ENCODE peak calls at places on chromosomes 16 and 17, in eight cellular contexts. One of them, this sample, is unnamed.

GRCh38 chr17:11693284-11693683 is 95.0 kb downstream of the DNAH9 start:
- DNase-seq in cardiac muscle cell: no peak
- DNase-seq in NB4: no peak
- DNase-seq in colonic mucosa: no peak
- DNase-seq in pons: no peak
- DNase-seq in nephron progenitor cell: no peak
- DNase-seq in NCI-H1417: no peak
- DNase-seq in HT-29: no peak
- DNase-seq in this sample: no peak

GRCh38 chr17:77959216-77959925 is 868 bp downstream of the TNRC6C start:
- DNase-seq in cardiac muscle cell: peak
- DNase-seq in NB4: peak
- DNase-seq in colonic mucosa: no peak
- DNase-seq in pons: no peak
- DNase-seq in nephron progenitor cell: peak
- DNase-seq in NCI-H1417: peak
- DNase-seq in HT-29: no peak
- DNase-seq in this sample: peak

GRCh38 chr17:48995871-48996695 is 1.1 kb upstream of the IGF2BP1 start:
- DNase-seq in cardiac muscle cell: no peak
- DNase-seq in NB4: peak
- DNase-seq in colonic mucosa: no peak
- DNase-seq in pons: no peak
- DNase-seq in nephron progenitor cell: peak
- DNase-seq in NCI-H1417: peak
- DNase-seq in HT-29: no peak
- DNase-seq in this sample: peak

GRCh38 chr17:65229596-65229995 is 92.4 kb downstream of the RGS9 start:
- DNase-seq in cardiac muscle cell: no peak
- DNase-seq in NB4: no peak
- DNase-seq in colonic mucosa: no peak
- DNase-seq in pons: no peak
- DNase-seq in nephron progenitor cell: no peak
- DNase-seq in NCI-H1417: no peak
- DNase-seq in HT-29: no peak
- DNase-seq in this sample: no peak

GRCh38 chr16:70589998-70590471 is 56.3 kb upstream of the IL34 start:
- DNase-seq in cardiac muscle cell: peak
- DNase-seq in NB4: no peak
- DNase-seq in colonic mucosa: no peak
- DNase-seq in pons: no peak
- DNase-seq in nephron progenitor cell: no peak
- DNase-seq in NCI-H1417: no peak
- DNase-seq in HT-29: no peak
- DNase-seq in this sample: peak

GRCh38 chr17:10198509-10199249 is at the start of gene GAS7:
- DNase-seq in cardiac muscle cell: peak
- DNase-seq in NB4: peak
- DNase-seq in colonic mucosa: peak
- DNase-seq in pons: no peak
- DNase-seq in nephron progenitor cell: peak
- DNase-seq in NCI-H1417: no peak
- DNase-seq in HT-29: no peak
- DNase-seq in this sample: peak

GRCh38 chr17:79196913-79197312 is 122.3 kb downstream of the ENGASE start:
- DNase-seq in cardiac muscle cell: no peak
- DNase-seq in NB4: no peak
- DNase-seq in colonic mucosa: no peak
- DNase-seq in pons: no peak
- DNase-seq in nephron progenitor cell: no peak
- DNase-seq in NCI-H1417: no peak
- DNase-seq in HT-29: no peak
- DNase-seq in this sample: no peak

GRCh38 chr17:54968259-54968953 is at the start of the genes COX11 and STXBP4:
- DNase-seq in cardiac muscle cell: peak
- DNase-seq in NB4: peak
- DNase-seq in colonic mucosa: peak
- DNase-seq in pons: peak
- DNase-seq in nephron progenitor cell: peak
- DNase-seq in NCI-H1417: peak
- DNase-seq in HT-29: peak
- DNase-seq in this sample: peak

GRCh38 chr17:7929158-7930029 is at the start of gene KCNAB3:
- DNase-seq in cardiac muscle cell: peak
- DNase-seq in NB4: no peak
- DNase-seq in colonic mucosa: no peak
- DNase-seq in pons: peak
- DNase-seq in nephron progenitor cell: peak
- DNase-seq in NCI-H1417: no peak
- DNase-seq in HT-29: no peak
- DNase-seq in this sample: peak

GRCh38 chr16:4386951-4387565 is 15.4 kb downstream of the VASN start:
- DNase-seq in cardiac muscle cell: peak
- DNase-seq in NB4: no peak
- DNase-seq in colonic mucosa: no peak
- DNase-seq in pons: no peak
- DNase-seq in nephron progenitor cell: no peak
- DNase-seq in NCI-H1417: no peak
- DNase-seq in HT-29: no peak
- DNase-seq in this sample: no peak

GRCh38 chr16:78490431-78490830 is 391.0 kb downstream of the WWOX start:
- DNase-seq in cardiac muscle cell: no peak
- DNase-seq in NB4: no peak
- DNase-seq in colonic mucosa: no peak
- DNase-seq in pons: peak
- DNase-seq in nephron progenitor cell: no peak
- DNase-seq in NCI-H1417: no peak
- DNase-seq in HT-29: no peak
- DNase-seq in this sample: no peak

GRCh38 chr17:21467739-21468490 is 91.8 kb downstream of the KCNJ12 start:
- DNase-seq in cardiac muscle cell: no peak
- DNase-seq in NB4: no peak
- DNase-seq in colonic mucosa: no peak
- DNase-seq in pons: no peak
- DNase-seq in nephron progenitor cell: no peak
- DNase-seq in NCI-H1417: no peak
- DNase-seq in HT-29: no peak
- DNase-seq in this sample: no peak

GRCh38 chr17:31680126-31680525 is 178.9 kb downstream of the COPRS start:
- DNase-seq in cardiac muscle cell: no peak
- DNase-seq in NB4: peak
- DNase-seq in colonic mucosa: no peak
- DNase-seq in pons: no peak
- DNase-seq in nephron progenitor cell: no peak
- DNase-seq in NCI-H1417: no peak
- DNase-seq in HT-29: no peak
- DNase-seq in this sample: no peak

GRCh38 chr17:40791808-40792436 is 7.8 kb downstream of the KRT28 start:
- DNase-seq in cardiac muscle cell: peak
- DNase-seq in NB4: peak
- DNase-seq in colonic mucosa: no peak
- DNase-seq in pons: peak
- DNase-seq in nephron progenitor cell: no peak
- DNase-seq in NCI-H1417: no peak
- DNase-seq in HT-29: peak
- DNase-seq in this sample: peak

GRCh38 chr16:55876854-55877253 is 1.7 kb upstream of the CES5A start:
- DNase-seq in cardiac muscle cell: no peak
- DNase-seq in NB4: no peak
- DNase-seq in colonic mucosa: no peak
- DNase-seq in pons: no peak
- DNase-seq in nephron progenitor cell: no peak
- DNase-seq in NCI-H1417: no peak
- DNase-seq in HT-29: no peak
- DNase-seq in this sample: no peak

GRCh38 chr17:64920026-64920418 is 744 bp upstream of the LRRC37A3 start:
- DNase-seq in cardiac muscle cell: peak
- DNase-seq in NB4: peak
- DNase-seq in colonic mucosa: peak
- DNase-seq in pons: peak
- DNase-seq in nephron progenitor cell: no peak
- DNase-seq in NCI-H1417: no peak
- DNase-seq in HT-29: peak
- DNase-seq in this sample: no peak

GRCh38 chr17:50363217-50364060 is 9.5 kb downstream of the MRPL27 start:
- DNase-seq in cardiac muscle cell: peak
- DNase-seq in NB4: peak
- DNase-seq in colonic mucosa: no peak
- DNase-seq in pons: peak
- DNase-seq in nephron progenitor cell: peak
- DNase-seq in NCI-H1417: no peak
- DNase-seq in HT-29: no peak
- DNase-seq in this sample: no peak

GRCh38 chr17:47897561-47897960 is 1.5 kb downstream of the SP2 start:
- DNase-seq in cardiac muscle cell: no peak
- DNase-seq in NB4: no peak
- DNase-seq in colonic mucosa: no peak
- DNase-seq in pons: peak
- DNase-seq in nephron progenitor cell: no peak
- DNase-seq in NCI-H1417: no peak
- DNase-seq in HT-29: no peak
- DNase-seq in this sample: no peak

GRCh38 chr17:49739662-49740271 is 24.2 kb downstream of the FAM117A start:
- DNase-seq in cardiac muscle cell: peak
- DNase-seq in NB4: peak
- DNase-seq in colonic mucosa: peak
- DNase-seq in pons: peak
- DNase-seq in nephron progenitor cell: no peak
- DNase-seq in NCI-H1417: peak
- DNase-seq in HT-29: peak
- DNase-seq in this sample: peak

GRCh38 chr17:17387461-17388362 is 84.5 kb downstream of the NT5M start:
- DNase-seq in cardiac muscle cell: no peak
- DNase-seq in NB4: peak
- DNase-seq in colonic mucosa: peak
- DNase-seq in pons: no peak
- DNase-seq in nephron progenitor cell: peak
- DNase-seq in NCI-H1417: peak
- DNase-seq in HT-29: peak
- DNase-seq in this sample: peak

GRCh38 chr17:17348872-17349723 is 45.9 kb downstream of the NT5M start:
- DNase-seq in cardiac muscle cell: peak
- DNase-seq in NB4: no peak
- DNase-seq in colonic mucosa: no peak
- DNase-seq in pons: no peak
- DNase-seq in nephron progenitor cell: no peak
- DNase-seq in NCI-H1417: no peak
- DNase-seq in HT-29: no peak
- DNase-seq in this sample: peak

GRCh38 chr16:14252860-14253259 is 181.7 kb downstream of the MRTFB start:
- DNase-seq in cardiac muscle cell: no peak
- DNase-seq in NB4: no peak
- DNase-seq in colonic mucosa: no peak
- DNase-seq in pons: no peak
- DNase-seq in nephron progenitor cell: no peak
- DNase-seq in NCI-H1417: no peak
- DNase-seq in HT-29: no peak
- DNase-seq in this sample: no peak

GRCh38 chr17:81712468-81713003 is 452 bp downstream of the SLC25A10 start:
- DNase-seq in cardiac muscle cell: peak
- DNase-seq in NB4: peak
- DNase-seq in colonic mucosa: peak
- DNase-seq in pons: no peak
- DNase-seq in nephron progenitor cell: peak
- DNase-seq in NCI-H1417: no peak
- DNase-seq in HT-29: peak
- DNase-seq in this sample: peak

GRCh38 chr16:51592013-51592501 is 441.0 kb upstream of the SALL1 start:
- DNase-seq in cardiac muscle cell: no peak
- DNase-seq in NB4: no peak
- DNase-seq in colonic mucosa: no peak
- DNase-seq in pons: no peak
- DNase-seq in nephron progenitor cell: peak
- DNase-seq in NCI-H1417: peak
- DNase-seq in HT-29: no peak
- DNase-seq in this sample: peak

GRCh38 chr16:68752602-68753001 is 15.5 kb downstream of the CDH1 start:
- DNase-seq in cardiac muscle cell: no peak
- DNase-seq in NB4: no peak
- DNase-seq in colonic mucosa: peak
- DNase-seq in pons: no peak
- DNase-seq in nephron progenitor cell: no peak
- DNase-seq in NCI-H1417: no peak
- DNase-seq in HT-29: no peak
- DNase-seq in this sample: peak

GRCh38 chr17:27502526-27503324 is 46.5 kb downstream of the KSR1 start:
- DNase-seq in cardiac muscle cell: peak
- DNase-seq in NB4: no peak
- DNase-seq in colonic mucosa: no peak
- DNase-seq in pons: peak
- DNase-seq in nephron progenitor cell: no peak
- DNase-seq in NCI-H1417: no peak
- DNase-seq in HT-29: no peak
- DNase-seq in this sample: no peak

GRCh38 chr17:12813680-12814079 is 24.4 kb downstream of the ARHGAP44 start:
- DNase-seq in cardiac muscle cell: no peak
- DNase-seq in NB4: no peak
- DNase-seq in colonic mucosa: no peak
- DNase-seq in pons: no peak
- DNase-seq in nephron progenitor cell: no peak
- DNase-seq in NCI-H1417: no peak
- DNase-seq in HT-29: no peak
- DNase-seq in this sample: no peak

GRCh38 chr17:79749958-79750357 is 19.2 kb downstream of the ENPP7 start:
- DNase-seq in cardiac muscle cell: no peak
- DNase-seq in NB4: no peak
- DNase-seq in colonic mucosa: no peak
- DNase-seq in pons: no peak
- DNase-seq in nephron progenitor cell: no peak
- DNase-seq in NCI-H1417: no peak
- DNase-seq in HT-29: no peak
- DNase-seq in this sample: no peak

This sample was measured in hepatocyte.